ENCODE peak calls at places on chromosomes 6 and 20, in five cellular contexts. One of them, this sample, is unnamed.

GRCh38 chr6:30334077-30334476 is 7.3 kb downstream of the TRIM39 start:
- DNase-seq in A549: no peak
- DNase-seq in dorsolateral prefrontal cortex: no peak
- DNase-seq in stimulated activated CD4-positive, alpha-beta T cell treated with anti-CD3 and anti-CD28 coated beads, Interleukin-1b, Interleukin-23, amount 100 ng/mL, for 48 hours: no peak
- DNase-seq in RPMI7951: no peak
- DNase-seq in this sample: peak; percentile 35

GRCh38 chr6:119078449-119079287 is at the start of gene FAM184A:
- DNase-seq in RPMI7951: peak; percentile 49
- DNase-seq in dorsolateral prefrontal cortex: peak; percentile 60
- DNase-seq in A549: peak; percentile 33
- DNase-seq in stimulated activated CD4-positive, alpha-beta T cell treated with anti-CD3 and anti-CD28 coated beads, Interleukin-1b, Interleukin-23, amount 100 ng/mL, for 48 hours: peak; percentile 65
- DNase-seq in this sample: peak; percentile 50

GRCh38 chr20:64224344-64225165 is 31.0 kb upstream of the PCMTD2 start:
- DNase-seq in RPMI7951: peak; percentile 74
- DNase-seq in A549: no peak
- DNase-seq in dorsolateral prefrontal cortex: no peak
- DNase-seq in stimulated activated CD4-positive, alpha-beta T cell treated with anti-CD3 and anti-CD28 coated beads, Interleukin-1b, Interleukin-23, amount 100 ng/mL, for 48 hours: no peak
- DNase-seq in this sample: no peak

GRCh38 chr6:166767191-166767590 is 140.1 kb upstream of the RPS6KA2 start:
- DNase-seq in stimulated activated CD4-positive, alpha-beta T cell treated with anti-CD3 and anti-CD28 coated beads, Interleukin-1b, Interleukin-23, amount 100 ng/mL, for 48 hours: no peak
- DNase-seq in A549: no peak
- DNase-seq in dorsolateral prefrontal cortex: no peak
- DNase-seq in RPMI7951: no peak
- DNase-seq in this sample: no peak

GRCh38 chr6:25652007-25652515 is at the start of gene SCGN:
- DNase-seq in stimulated activated CD4-positive, alpha-beta T cell treated with anti-CD3 and anti-CD28 coated beads, Interleukin-1b, Interleukin-23, amount 100 ng/mL, for 48 hours: peak; percentile 47
- DNase-seq in A549: peak; percentile 21
- DNase-seq in RPMI7951: peak; percentile 50
- DNase-seq in dorsolateral prefrontal cortex: peak; percentile 20
- DNase-seq in this sample: peak; percentile 65

GRCh38 chr6:48641544-48641943 is 530.5 kb upstream of the PTCHD4 start:
- DNase-seq in stimulated activated CD4-positive, alpha-beta T cell treated with anti-CD3 and anti-CD28 coated beads, Interleukin-1b, Interleukin-23, amount 100 ng/mL, for 48 hours: no peak
- DNase-seq in dorsolateral prefrontal cortex: no peak
- DNase-seq in RPMI7951: peak; percentile 62
- DNase-seq in A549: no peak
- DNase-seq in this sample: no peak

GRCh38 chr6:7617954-7618764 is 28.2 kb downstream of the SNRNP48 start:
- DNase-seq in RPMI7951: peak; percentile 93
- DNase-seq in stimulated activated CD4-positive, alpha-beta T cell treated with anti-CD3 and anti-CD28 coated beads, Interleukin-1b, Interleukin-23, amount 100 ng/mL, for 48 hours: peak; percentile 16
- DNase-seq in dorsolateral prefrontal cortex: no peak
- DNase-seq in A549: no peak
- DNase-seq in this sample: peak; percentile 98

GRCh38 chr6:158002951-158003853 is 21.5 kb downstream of the SYNJ2 start:
- DNase-seq in A549: no peak
- DNase-seq in RPMI7951: peak; percentile 97
- DNase-seq in stimulated activated CD4-positive, alpha-beta T cell treated with anti-CD3 and anti-CD28 coated beads, Interleukin-1b, Interleukin-23, amount 100 ng/mL, for 48 hours: peak; percentile 65
- DNase-seq in dorsolateral prefrontal cortex: no peak
- DNase-seq in this sample: no peak

GRCh38 chr6:119426619-119427018 is 77.1 kb upstream of the MAN1A1 start:
- DNase-seq in A549: no peak
- DNase-seq in stimulated activated CD4-positive, alpha-beta T cell treated with anti-CD3 and anti-CD28 coated beads, Interleukin-1b, Interleukin-23, amount 100 ng/mL, for 48 hours: no peak
- DNase-seq in dorsolateral prefrontal cortex: no peak
- DNase-seq in RPMI7951: peak; percentile 20
- DNase-seq in this sample: no peak

GRCh38 chr20:22462975-22463914 is 121.1 kb downstream of the FOXA2 start:
- DNase-seq in dorsolateral prefrontal cortex: no peak
- DNase-seq in RPMI7951: peak; percentile 20
- DNase-seq in A549: peak; percentile 48
- DNase-seq in stimulated activated CD4-positive, alpha-beta T cell treated with anti-CD3 and anti-CD28 coated beads, Interleukin-1b, Interleukin-23, amount 100 ng/mL, for 48 hours: no peak
- DNase-seq in this sample: no peak

GRCh38 chr20:46688151-46689081 is 828 bp downstream of the TP53RK start:
- DNase-seq in A549: peak; percentile 51
- DNase-seq in dorsolateral prefrontal cortex: no peak
- DNase-seq in RPMI7951: peak; percentile 32
- DNase-seq in stimulated activated CD4-positive, alpha-beta T cell treated with anti-CD3 and anti-CD28 coated beads, Interleukin-1b, Interleukin-23, amount 100 ng/mL, for 48 hours: no peak
- DNase-seq in this sample: peak; percentile 46

GRCh38 chr20:52031206-52031573 is 160.4 kb downstream of the ZFP64 start:
- DNase-seq in A549: no peak
- DNase-seq in dorsolateral prefrontal cortex: no peak
- DNase-seq in RPMI7951: peak; percentile 48
- DNase-seq in stimulated activated CD4-positive, alpha-beta T cell treated with anti-CD3 and anti-CD28 coated beads, Interleukin-1b, Interleukin-23, amount 100 ng/mL, for 48 hours: no peak
- DNase-seq in this sample: no peak

GRCh38 chr6:29502181-29502580 is 14.4 kb upstream of the MAS1L start:
- DNase-seq in RPMI7951: no peak
- DNase-seq in dorsolateral prefrontal cortex: no peak
- DNase-seq in A549: no peak
- DNase-seq in stimulated activated CD4-positive, alpha-beta T cell treated with anti-CD3 and anti-CD28 coated beads, Interleukin-1b, Interleukin-23, amount 100 ng/mL, for 48 hours: no peak
- DNase-seq in this sample: no peak

GRCh38 chr20:58112017-58112781 is 116.3 kb downstream of the ANKRD60 start:
- DNase-seq in A549: peak; percentile 58
- DNase-seq in stimulated activated CD4-positive, alpha-beta T cell treated with anti-CD3 and anti-CD28 coated beads, Interleukin-1b, Interleukin-23, amount 100 ng/mL, for 48 hours: no peak
- DNase-seq in RPMI7951: peak; percentile 87
- DNase-seq in dorsolateral prefrontal cortex: no peak
- DNase-seq in this sample: no peak

GRCh38 chr6:147401779-147402178 is 106.7 kb upstream of the SAMD5 start:
- DNase-seq in dorsolateral prefrontal cortex: no peak
- DNase-seq in stimulated activated CD4-positive, alpha-beta T cell treated with anti-CD3 and anti-CD28 coated beads, Interleukin-1b, Interleukin-23, amount 100 ng/mL, for 48 hours: no peak
- DNase-seq in A549: no peak
- DNase-seq in RPMI7951: no peak
- DNase-seq in this sample: no peak

GRCh38 chr20:36861875-36862801 is 13.8 kb upstream of the TLDC2 start:
- DNase-seq in stimulated activated CD4-positive, alpha-beta T cell treated with anti-CD3 and anti-CD28 coated beads, Interleukin-1b, Interleukin-23, amount 100 ng/mL, for 48 hours: no peak
- DNase-seq in dorsolateral prefrontal cortex: peak; percentile 80
- DNase-seq in RPMI7951: peak; percentile 98
- DNase-seq in A549: peak; percentile 91
- DNase-seq in this sample: peak; percentile 85

GRCh38 chr20:1897486-1897885 is 2.3 kb downstream of the SIRPA start:
- DNase-seq in RPMI7951: no peak
- DNase-seq in stimulated activated CD4-positive, alpha-beta T cell treated with anti-CD3 and anti-CD28 coated beads, Interleukin-1b, Interleukin-23, amount 100 ng/mL, for 48 hours: no peak
- DNase-seq in A549: peak; percentile 47
- DNase-seq in dorsolateral prefrontal cortex: no peak
- DNase-seq in this sample: peak; percentile 96

GRCh38 chr6:159608961-159609673 is 83.9 kb downstream of the SOD2 start:
- DNase-seq in A549: peak; percentile 41
- DNase-seq in RPMI7951: peak; percentile 56
- DNase-seq in stimulated activated CD4-positive, alpha-beta T cell treated with anti-CD3 and anti-CD28 coated beads, Interleukin-1b, Interleukin-23, amount 100 ng/mL, for 48 hours: peak; percentile 18
- DNase-seq in dorsolateral prefrontal cortex: no peak
- DNase-seq in this sample: peak; percentile 59

GRCh38 chr6:7050911-7051779 is 56.6 kb upstream of the RREB1 start:
- DNase-seq in stimulated activated CD4-positive, alpha-beta T cell treated with anti-CD3 and anti-CD28 coated beads, Interleukin-1b, Interleukin-23, amount 100 ng/mL, for 48 hours: peak; percentile 15
- DNase-seq in A549: peak; percentile 64
- DNase-seq in dorsolateral prefrontal cortex: no peak
- DNase-seq in RPMI7951: no peak
- DNase-seq in this sample: no peak

GRCh38 chr6:45609141-45609638 is 231.5 kb upstream of the SUPT3H start:
- DNase-seq in stimulated activated CD4-positive, alpha-beta T cell treated with anti-CD3 and anti-CD28 coated beads, Interleukin-1b, Interleukin-23, amount 100 ng/mL, for 48 hours: no peak
- DNase-seq in A549: no peak
- DNase-seq in RPMI7951: peak; percentile 100
- DNase-seq in dorsolateral prefrontal cortex: no peak
- DNase-seq in this sample: no peak

GRCh38 chr6:25136879-25137278 is 142.3 kb upstream of the CARMIL1 start:
- DNase-seq in stimulated activated CD4-positive, alpha-beta T cell treated with anti-CD3 and anti-CD28 coated beads, Interleukin-1b, Interleukin-23, amount 100 ng/mL, for 48 hours: no peak
- DNase-seq in RPMI7951: peak; percentile 43
- DNase-seq in A549: no peak
- DNase-seq in dorsolateral prefrontal cortex: no peak
- DNase-seq in this sample: no peak

GRCh38 chr20:54122189-54122588 is 51.6 kb downstream of the CYP24A1 start:
- DNase-seq in RPMI7951: peak; percentile 76
- DNase-seq in A549: peak; percentile 66
- DNase-seq in dorsolateral prefrontal cortex: no peak
- DNase-seq in stimulated activated CD4-positive, alpha-beta T cell treated with anti-CD3 and anti-CD28 coated beads, Interleukin-1b, Interleukin-23, amount 100 ng/mL, for 48 hours: no peak
- DNase-seq in this sample: peak; percentile 47

GRCh38 chr6:12570461-12571030 is 146.0 kb upstream of the PHACTR1 start:
- DNase-seq in RPMI7951: peak; percentile 75
- DNase-seq in A549: no peak
- DNase-seq in stimulated activated CD4-positive, alpha-beta T cell treated with anti-CD3 and anti-CD28 coated beads, Interleukin-1b, Interleukin-23, amount 100 ng/mL, for 48 hours: no peak
- DNase-seq in dorsolateral prefrontal cortex: no peak
- DNase-seq in this sample: no peak

GRCh38 chr20:51595744-51596143 is 53.2 kb upstream of the NFATC2 start:
- DNase-seq in dorsolateral prefrontal cortex: no peak
- DNase-seq in stimulated activated CD4-positive, alpha-beta T cell treated with anti-CD3 and anti-CD28 coated beads, Interleukin-1b, Interleukin-23, amount 100 ng/mL, for 48 hours: no peak
- DNase-seq in RPMI7951: no peak
- DNase-seq in A549: no peak
- DNase-seq in this sample: no peak

GRCh38 chr20:35271073-35271882 is 6.6 kb downstream of the MMP24OS start:
- DNase-seq in stimulated activated CD4-positive, alpha-beta T cell treated with anti-CD3 and anti-CD28 coated beads, Interleukin-1b, Interleukin-23, amount 100 ng/mL, for 48 hours: no peak
- DNase-seq in dorsolateral prefrontal cortex: no peak
- DNase-seq in A549: no peak
- DNase-seq in RPMI7951: no peak
- DNase-seq in this sample: no peak

GRCh38 chr6:33967966-33968724 is 164.3 kb upstream of the MLN start:
- DNase-seq in A549: peak; percentile 11
- DNase-seq in dorsolateral prefrontal cortex: no peak
- DNase-seq in RPMI7951: peak; percentile 8
- DNase-seq in stimulated activated CD4-positive, alpha-beta T cell treated with anti-CD3 and anti-CD28 coated beads, Interleukin-1b, Interleukin-23, amount 100 ng/mL, for 48 hours: no peak
- DNase-seq in this sample: peak; percentile 59

GRCh38 chr6:68635706-68636513 is 828 bp downstream of the ADGRB3 start:
- DNase-seq in stimulated activated CD4-positive, alpha-beta T cell treated with anti-CD3 and anti-CD28 coated beads, Interleukin-1b, Interleukin-23, amount 100 ng/mL, for 48 hours: no peak
- DNase-seq in A549: no peak
- DNase-seq in RPMI7951: no peak
- DNase-seq in dorsolateral prefrontal cortex: peak; percentile 29
- DNase-seq in this sample: peak; percentile 59

GRCh38 chr20:11274137-11274536 is 600.3 kb upstream of the JAG1 start:
- DNase-seq in A549: peak; percentile 86
- DNase-seq in dorsolateral prefrontal cortex: no peak
- DNase-seq in RPMI7951: peak; percentile 74
- DNase-seq in stimulated activated CD4-positive, alpha-beta T cell treated with anti-CD3 and anti-CD28 coated beads, Interleukin-1b, Interleukin-23, amount 100 ng/mL, for 48 hours: no peak
- DNase-seq in this sample: peak; percentile 91

GRCh38 chr20:60136640-60137411 is 178.6 kb downstream of the CDH26 start:
- DNase-seq in A549: no peak
- DNase-seq in RPMI7951: no peak
- DNase-seq in stimulated activated CD4-positive, alpha-beta T cell treated with anti-CD3 and anti-CD28 coated beads, Interleukin-1b, Interleukin-23, amount 100 ng/mL, for 48 hours: no peak
- DNase-seq in dorsolateral prefrontal cortex: no peak
- DNase-seq in this sample: peak; percentile 14

GRCh38 chr6:33684983-33685382 is 26.5 kb downstream of the UQCC2 start:
- DNase-seq in dorsolateral prefrontal cortex: no peak
- DNase-seq in A549: no peak
- DNase-seq in RPMI7951: no peak
- DNase-seq in stimulated activated CD4-positive, alpha-beta T cell treated with anti-CD3 and anti-CD28 coated beads, Interleukin-1b, Interleukin-23, amount 100 ng/mL, for 48 hours: no peak
- DNase-seq in this sample: no peak

GRCh38 chr20:38874460-38875169 is 51.6 kb upstream of the FAM83D start:
- DNase-seq in A549: no peak
- DNase-seq in RPMI7951: no peak
- DNase-seq in stimulated activated CD4-positive, alpha-beta T cell treated with anti-CD3 and anti-CD28 coated beads, Interleukin-1b, Interleukin-23, amount 100 ng/mL, for 48 hours: no peak
- DNase-seq in dorsolateral prefrontal cortex: no peak
- DNase-seq in this sample: no peak

GRCh38 chr6:20850687-20851416 is 316.6 kb downstream of the CDKAL1 start:
- DNase-seq in RPMI7951: no peak
- DNase-seq in A549: no peak
- DNase-seq in stimulated activated CD4-positive, alpha-beta T cell treated with anti-CD3 and anti-CD28 coated beads, Interleukin-1b, Interleukin-23, amount 100 ng/mL, for 48 hours: no peak
- DNase-seq in dorsolateral prefrontal cortex: no peak
- DNase-seq in this sample: no peak

GRCh38 chr6:149763866-149764265 is 14.3 kb downstream of the PCMT1 start:
- DNase-seq in stimulated activated CD4-positive, alpha-beta T cell treated with anti-CD3 and anti-CD28 coated beads, Interleukin-1b, Interleukin-23, amount 100 ng/mL, for 48 hours: no peak
- DNase-seq in A549: no peak
- DNase-seq in RPMI7951: peak; percentile 14
- DNase-seq in dorsolateral prefrontal cortex: no peak
- DNase-seq in this sample: peak; percentile 94

GRCh38 chr6:68757821-68758220 is 122.7 kb downstream of the ADGRB3 start:
- DNase-seq in A549: no peak
- DNase-seq in RPMI7951: no peak
- DNase-seq in stimulated activated CD4-positive, alpha-beta T cell treated with anti-CD3 and anti-CD28 coated beads, Interleukin-1b, Interleukin-23, amount 100 ng/mL, for 48 hours: no peak
- DNase-seq in dorsolateral prefrontal cortex: no peak
- DNase-seq in this sample: no peak

GRCh38 chr6:146670161-146670560 is 71.4 kb downstream of the ADGB start:
- DNase-seq in A549: no peak
- DNase-seq in stimulated activated CD4-positive, alpha-beta T cell treated with anti-CD3 and anti-CD28 coated beads, Interleukin-1b, Interleukin-23, amount 100 ng/mL, for 48 hours: no peak
- DNase-seq in dorsolateral prefrontal cortex: no peak
- DNase-seq in RPMI7951: peak; percentile 14
- DNase-seq in this sample: no peak

GRCh38 chr6:1110935-1111334 is 201.0 kb upstream of the FOXQ1 start:
- DNase-seq in A549: peak; percentile 29
- DNase-seq in RPMI7951: no peak
- DNase-seq in dorsolateral prefrontal cortex: no peak
- DNase-seq in stimulated activated CD4-positive, alpha-beta T cell treated with anti-CD3 and anti-CD28 coated beads, Interleukin-1b, Interleukin-23, amount 100 ng/mL, for 48 hours: no peak
- DNase-seq in this sample: no peak

GRCh38 chr6:25628471-25629201 is 23.4 kb upstream of the SCGN start:
- DNase-seq in dorsolateral prefrontal cortex: no peak
- DNase-seq in stimulated activated CD4-positive, alpha-beta T cell treated with anti-CD3 and anti-CD28 coated beads, Interleukin-1b, Interleukin-23, amount 100 ng/mL, for 48 hours: no peak
- DNase-seq in A549: no peak
- DNase-seq in RPMI7951: no peak
- DNase-seq in this sample: peak; percentile 79

This sample was measured in SK-MEL-5.